ENCODE peak calls at places on chromosome 5, in six cellular contexts. N, X, Z, A, Q and I are unnamed samples.

GRCh38 chr5:58459276-58459859 is 518 bp downstream of the PLK2 start:
- DNase-seq in A (no peak), X (peak; percentile 30), Q (no peak), Z (no peak), N (no peak), I (no peak)

GRCh38 chr5:142946547-142947426 is 176.6 kb downstream of the ARHGAP26 start:
- DNase-seq in A (no peak), X (no peak), Z (no peak), N (no peak), Q (no peak), I (no peak)

GRCh38 chr5:127385936-127386335 is 95.3 kb downstream of the MEGF10 start:
- DNase-seq in Z (no peak), X (no peak), Q (no peak), N (no peak), A (no peak), I (peak; percentile 88)

GRCh38 chr5:116467444-116467843 is 107.2 kb downstream of the SEMA6A start:
- DNase-seq in X (no peak), N (no peak), A (no peak), Z (no peak), Q (no peak), I (no peak)

GRCh38 chr5:139726248-139726647 is 69.4 kb upstream of the PSD2 start:
- DNase-seq in N (no peak), Q (no peak), A (no peak), Z (no peak), X (no peak), I (no peak)

GRCh38 chr5:54862036-54862435 is 123.4 kb downstream of the ESM1 start:
- DNase-seq in X (no peak), A (no peak), Q (no peak), N (no peak), Z (no peak), I (no peak)

GRCh38 chr5:122263352-122264030 is 48.5 kb upstream of the SNCAIP start:
- DNase-seq in N (peak; percentile 51), Q (no peak), X (no peak), A (no peak), Z (no peak), I (no peak)

GRCh38 chr5:177997319-177997670 is 1.3 kb upstream of the PROP1 start:
- DNase-seq in Z (no peak), X (no peak), N (no peak), Q (no peak), A (no peak), I (no peak)

GRCh38 chr5:140214831-140215230 is 39.8 kb downstream of the CYSTM1 start:
- DNase-seq in Q (no peak), A (no peak), N (no peak), Z (no peak), X (peak; percentile 46), I (no peak)

GRCh38 chr5:62093981-62094380 is 212.0 kb upstream of the KIF2A start:
- DNase-seq in N (peak; percentile 29), Z (no peak), Q (no peak), A (no peak), X (peak; percentile 4), I (peak; percentile 22)

GRCh38 chr5:38783011-38783551 is 62.7 kb upstream of the OSMR start:
- DNase-seq in N (peak; percentile 100), Q (no peak), A (no peak), X (peak; percentile 91), Z (peak; percentile 95), I (peak; percentile 98)

GRCh38 chr5:149037819-149038218 is 25.0 kb downstream of the SH3TC2 start:
- DNase-seq in N (no peak), A (no peak), Z (no peak), Q (no peak), X (no peak), I (no peak)

GRCh38 chr5:1865486-1865885 is 17.2 kb downstream of the IRX4 start:
- DNase-seq in N (no peak), X (no peak), Z (no peak), Q (no peak), A (no peak), I (no peak)

GRCh38 chr5:26761040-26761439 is 277.3 kb downstream of the CDH9 start:
- DNase-seq in Q (no peak), Z (no peak), X (no peak), A (no peak), N (no peak), I (no peak)

GRCh38 chr5:108688487-108688886 is 59.2 kb upstream of the FER start:
- DNase-seq in Q (no peak), A (no peak), N (no peak), Z (no peak), X (no peak), I (no peak)

GRCh38 chr5:132422720-132423442 is 53.4 kb downstream of the SLC22A5 start:
- DNase-seq in X (peak; percentile 43), N (no peak), Q (no peak), Z (no peak), A (no peak), I (no peak)

GRCh38 chr5:168468836-168469235 is 17.4 kb upstream of the RARS1 start:
- DNase-seq in Q (no peak), N (peak; percentile 37), A (no peak), Z (peak; percentile 49), X (peak; percentile 84), I (no peak)

GRCh38 chr5:76831108-76831447 is 12.2 kb downstream of the F2RL1 start:
- DNase-seq in X (peak; percentile 72), N (peak; percentile 77), Q (no peak), Z (no peak), A (no peak), I (no peak)

GRCh38 chr5:96226941-96227552 is 206.0 kb downstream of the PCSK1 start:
- DNase-seq in Q (no peak), X (peak; percentile 92), N (peak; percentile 80), Z (peak; percentile 95), A (no peak), I (no peak)

GRCh38 chr5:135544666-135545045 is 8.9 kb upstream of the NEUROG1 start:
- DNase-seq in A (no peak), N (no peak), Q (no peak), Z (no peak), X (no peak), I (no peak)

GRCh38 chr5:102910240-102911226 is 155.4 kb downstream of the PAM start:
- DNase-seq in X (peak; percentile 67), Q (no peak), N (peak; percentile 91), Z (no peak), A (no peak), I (no peak)

GRCh38 chr5:82356808-82357671 is 78.9 kb upstream of the RPS23 start:
- DNase-seq in A (peak; percentile 70), N (peak; percentile 24), Z (no peak), X (peak; percentile 80), Q (peak; percentile 63), I (no peak)

GRCh38 chr5:55427157-55427556 is 107.6 kb downstream of the PLPP1 start:
- DNase-seq in X (peak; percentile 82), Q (no peak), A (no peak), Z (no peak), N (no peak), I (peak; percentile 70)

GRCh38 chr5:53478411-53479044 is 1.9 kb upstream of the FST start:
- DNase-seq in X (peak; percentile 60), N (peak; percentile 22), Q (no peak), A (no peak), Z (no peak), I (no peak)

GRCh38 chr5:55278778-55279177 is 28.7 kb downstream of the DHX29 start:
- DNase-seq in X (peak; percentile 76), A (no peak), Q (no peak), Z (peak; percentile 12), N (peak; percentile 37), I (no peak)

GRCh38 chr5:150209020-150209635 is 19.3 kb downstream of the SLC6A7 start:
- DNase-seq in X (peak; percentile 11), Q (no peak), Z (no peak), A (peak; percentile 33), N (no peak), I (peak; percentile 49)

GRCh38 chr5:10706326-10706725 is 54.7 kb downstream of the DAP start:
- DNase-seq in X (no peak), N (no peak), Z (no peak), A (no peak), Q (no peak), I (no peak)

GRCh38 chr5:120655828-120656435 is 191.8 kb downstream of the PRR16 start:
- DNase-seq in X (peak; percentile 18), Q (no peak), N (peak; percentile 7), Z (no peak), A (no peak), I (no peak)

GRCh38 chr5:54651482-54652076 is 134.0 kb downstream of the SNX18 start:
- DNase-seq in X (no peak), N (peak; percentile 55), Z (no peak), Q (no peak), A (no peak), I (peak; percentile 66)

GRCh38 chr5:120476063-120476462 is 12.0 kb downstream of the PRR16 start:
- DNase-seq in N (no peak), Z (no peak), X (no peak), Q (no peak), A (no peak), I (no peak)

GRCh38 chr5:83321656-83322055 is 149.9 kb upstream of the VCAN start:
- DNase-seq in N (no peak), Q (no peak), Z (no peak), X (peak; percentile 64), A (no peak), I (no peak)

GRCh38 chr5:38347040-38347763 is 88.8 kb downstream of the EGFLAM start:
- DNase-seq in X (no peak), A (no peak), N (peak; percentile 49), Z (no peak), Q (no peak), I (no peak)

GRCh38 chr5:35341189-35341588 is 110.9 kb upstream of the PRLR start:
- DNase-seq in A (no peak), Q (no peak), Z (no peak), X (no peak), N (no peak), I (no peak)

GRCh38 chr5:23132231-23132630 is 279.1 kb upstream of the CDH12 start:
- DNase-seq in Q (no peak), X (no peak), N (no peak), A (no peak), Z (no peak), I (no peak)

GRCh38 chr5:150389759-150390256 is 22.9 kb downstream of the CD74 start:
- DNase-seq in Z (no peak), Q (no peak), X (no peak), N (no peak), A (no peak), I (no peak)